ENCODE peak calls at places on chromosomes 5 and 9, in five cellular contexts. H is anterior cingulate cortex, L is AG09319, D is HT-29, E is left ventricle myocardium superior. U is an unnamed sample.

GRCh38 chr5:178774446-178774845 is 44.0 kb upstream of the ZNF354A start:
- DNase-seq in H (no peak), L (no peak), D (no peak), E (no peak), U (no peak)

GRCh38 chr5:141630570-141631140 is 6.0 kb downstream of the HDAC3 start:
- DNase-seq in H (no peak), L (no peak), D (no peak), E (no peak), U (no peak)

GRCh38 chr9:89374176-89374575 is 55.9 kb downstream of the SECISBP2 start:
- DNase-seq in H (no peak), L (no peak), D (no peak), E (no peak), U (no peak)

GRCh38 chr5:150599917-150600511 is 40.4 kb upstream of the SYNPO start:
- DNase-seq in H (no peak), L (no peak), D (peak), E (peak), U (peak)

GRCh38 chr9:95193480-95193879 is 124.0 kb downstream of the FANCC start:
- DNase-seq in H (no peak), L (no peak), D (no peak), E (no peak), U (no peak)

GRCh38 chr5:5135957-5136676 is 4.0 kb upstream of the ADAMTS16 start:
- DNase-seq in H (no peak), L (no peak), D (peak), E (no peak), U (no peak)

GRCh38 chr5:91074615-91075014 is 308.5 kb downstream of the ARRDC3 start:
- DNase-seq in H (no peak), L (peak), D (no peak), E (no peak), U (no peak)

GRCh38 chr9:134057311-134057665 is 10.5 kb downstream of the BRD3 start:
- DNase-seq in H (no peak), L (no peak), D (no peak), E (no peak), U (no peak)

GRCh38 chr9:89178162-89179120 is at the start of gene SHC3:
- DNase-seq in H (no peak), L (no peak), D (no peak), E (no peak), U (no peak)

U was measured in Right ventricle myocardium inferior.